ENCODE peak calls at places on chromosome 18, in five cellular contexts. One of them, this sample, is unnamed.
A peak's percentile ranks its signal among the peaks of the same experiment; 100 is the strongest.

GRCh38 chr18:62186656-62187542 is at the start of the genes PIGN and RELCH:
- DNase-seq in A549: peak; percentile 96
- DNase-seq in H1: peak; percentile 91
- DNase-seq in sigmoid colon: peak; percentile 98
- DNase-seq in transverse colon: peak; percentile 96
- DNase-seq in this sample: peak; percentile 95

GRCh38 chr18:56988022-56988421 is 158.9 kb upstream of the BOD1L2 start:
- DNase-seq in A549: no peak
- DNase-seq in H1: no peak
- DNase-seq in sigmoid colon: no peak
- DNase-seq in transverse colon: no peak
- DNase-seq in this sample: no peak

GRCh38 chr18:7272268-7273049 is 41.6 kb downstream of the LRRC30 start:
- DNase-seq in A549: peak; percentile 71
- DNase-seq in H1: peak; percentile 62
- DNase-seq in sigmoid colon: peak; percentile 85
- DNase-seq in transverse colon: peak; percentile 37
- DNase-seq in this sample: peak; percentile 70

GRCh38 chr18:76989647-76990190 is 142.9 kb downstream of the MBP start:
- DNase-seq in A549: no peak
- DNase-seq in H1: no peak
- DNase-seq in sigmoid colon: no peak
- DNase-seq in transverse colon: no peak
- DNase-seq in this sample: no peak

GRCh38 chr18:26415041-26415440 is 133.3 kb downstream of the KCTD1 start:
- DNase-seq in A549: no peak
- DNase-seq in H1: no peak
- DNase-seq in sigmoid colon: no peak
- DNase-seq in transverse colon: no peak
- DNase-seq in this sample: no peak

GRCh38 chr18:72986103-72986502 is 118.3 kb upstream of the NETO1 start:
- DNase-seq in A549: no peak
- DNase-seq in H1: no peak
- DNase-seq in sigmoid colon: no peak
- DNase-seq in transverse colon: no peak
- DNase-seq in this sample: no peak

GRCh38 chr18:75478996-75479870 is 51.7 kb upstream of the SMIM21 start:
- DNase-seq in A549: peak; percentile 17
- DNase-seq in H1: no peak
- DNase-seq in sigmoid colon: no peak
- DNase-seq in transverse colon: no peak
- DNase-seq in this sample: no peak

GRCh38 chr18:26468931-26469340 is 79.4 kb downstream of the KCTD1 start:
- DNase-seq in A549: peak; percentile 65
- DNase-seq in H1: peak; percentile 73
- DNase-seq in sigmoid colon: no peak
- DNase-seq in transverse colon: peak; percentile 20
- DNase-seq in this sample: no peak

GRCh38 chr18:58632557-58632956 is 3.7 kb upstream of the ALPK2 start:
- DNase-seq in A549: no peak
- DNase-seq in H1: no peak
- DNase-seq in sigmoid colon: no peak
- DNase-seq in transverse colon: no peak
- DNase-seq in this sample: no peak

GRCh38 chr18:38790303-38790702 is 1224.7 kb upstream of the CELF4 start:
- DNase-seq in A549: peak; percentile 6
- DNase-seq in H1: peak; percentile 47
- DNase-seq in sigmoid colon: no peak
- DNase-seq in transverse colon: no peak
- DNase-seq in this sample: no peak

GRCh38 chr18:22378672-22379282 is 38.9 kb downstream of the CTAGE1 start:
- DNase-seq in A549: peak; percentile 56
- DNase-seq in H1: no peak
- DNase-seq in sigmoid colon: no peak
- DNase-seq in transverse colon: peak; percentile 50
- DNase-seq in this sample: no peak

GRCh38 chr18:45467307-45467706 is 148.0 kb upstream of the SLC14A2 start:
- DNase-seq in A549: no peak
- DNase-seq in H1: no peak
- DNase-seq in sigmoid colon: no peak
- DNase-seq in transverse colon: no peak
- DNase-seq in this sample: no peak

GRCh38 chr18:48743046-48743445 is 204.2 kb downstream of the CTIF start:
- DNase-seq in A549: no peak
- DNase-seq in H1: no peak
- DNase-seq in sigmoid colon: peak; percentile 87
- DNase-seq in transverse colon: no peak
- DNase-seq in this sample: peak; percentile 67

GRCh38 chr18:25349131-25349925 is 2.6 kb downstream of the ZNF521 start:
- DNase-seq in A549: no peak
- DNase-seq in H1: peak; percentile 77
- DNase-seq in sigmoid colon: peak; percentile 70
- DNase-seq in transverse colon: peak; percentile 10
- DNase-seq in this sample: peak; percentile 61

GRCh38 chr18:24544141-24544498 is 83.7 kb downstream of the HRH4 start:
- DNase-seq in A549: peak; percentile 19
- DNase-seq in H1: no peak
- DNase-seq in sigmoid colon: no peak
- DNase-seq in transverse colon: no peak
- DNase-seq in this sample: no peak

GRCh38 chr18:78123144-78123909 is 856.3 kb upstream of the SALL3 start:
- DNase-seq in A549: no peak
- DNase-seq in H1: no peak
- DNase-seq in sigmoid colon: no peak
- DNase-seq in transverse colon: no peak
- DNase-seq in this sample: no peak

GRCh38 chr18:62379051-62379450 is 53.9 kb downstream of the TNFRSF11A start:
- DNase-seq in A549: no peak
- DNase-seq in H1: no peak
- DNase-seq in sigmoid colon: no peak
- DNase-seq in transverse colon: no peak
- DNase-seq in this sample: no peak

GRCh38 chr18:36811955-36812354 is 16.8 kb downstream of the TPGS2 start:
- DNase-seq in A549: no peak
- DNase-seq in H1: no peak
- DNase-seq in sigmoid colon: no peak
- DNase-seq in transverse colon: no peak
- DNase-seq in this sample: no peak

GRCh38 chr18:22267697-22268096 is 98.3 kb downstream of the GATA6 start:
- DNase-seq in A549: no peak
- DNase-seq in H1: no peak
- DNase-seq in sigmoid colon: no peak
- DNase-seq in transverse colon: no peak
- DNase-seq in this sample: no peak

GRCh38 chr18:60019463-60019840 is 119.7 kb downstream of the PMAIP1 start:
- DNase-seq in A549: peak; percentile 35
- DNase-seq in H1: no peak
- DNase-seq in sigmoid colon: no peak
- DNase-seq in transverse colon: no peak
- DNase-seq in this sample: no peak

GRCh38 chr18:66344227-66344626 is 259.7 kb downstream of the CDH19 start:
- DNase-seq in A549: no peak
- DNase-seq in H1: no peak
- DNase-seq in sigmoid colon: no peak
- DNase-seq in transverse colon: no peak
- DNase-seq in this sample: no peak

GRCh38 chr18:35039633-35040032 is 1.6 kb upstream of the MAPRE2 start:
- DNase-seq in A549: no peak
- DNase-seq in H1: no peak
- DNase-seq in sigmoid colon: no peak
- DNase-seq in transverse colon: no peak
- DNase-seq in this sample: no peak

GRCh38 chr18:79507546-79508480 is 112.1 kb downstream of the NFATC1 start:
- DNase-seq in A549: no peak
- DNase-seq in H1: no peak
- DNase-seq in sigmoid colon: peak; percentile 95
- DNase-seq in transverse colon: peak; percentile 60
- DNase-seq in this sample: peak; percentile 87

GRCh38 chr18:78796693-78797455 is 182.7 kb upstream of the SALL3 start:
- DNase-seq in A549: no peak
- DNase-seq in H1: no peak
- DNase-seq in sigmoid colon: peak; percentile 37
- DNase-seq in transverse colon: no peak
- DNase-seq in this sample: no peak

GRCh38 chr18:34709104-34709503 is 994 bp upstream of the DTNA start:
- DNase-seq in A549: peak; percentile 34
- DNase-seq in H1: no peak
- DNase-seq in sigmoid colon: peak; percentile 76
- DNase-seq in transverse colon: no peak
- DNase-seq in this sample: peak; percentile 60

GRCh38 chr18:77366725-77367641 is 117.3 kb downstream of the GALR1 start:
- DNase-seq in A549: peak; percentile 56
- DNase-seq in H1: no peak
- DNase-seq in sigmoid colon: no peak
- DNase-seq in transverse colon: peak; percentile 36
- DNase-seq in this sample: no peak

GRCh38 chr18:49481317-49481716 is 5.7 kb downstream of the C18orf32 start:
- DNase-seq in A549: no peak
- DNase-seq in H1: no peak
- DNase-seq in sigmoid colon: no peak
- DNase-seq in transverse colon: no peak
- DNase-seq in this sample: no peak

GRCh38 chr18:71001597-71001996 is 712.8 kb downstream of the SOCS6 start:
- DNase-seq in A549: no peak
- DNase-seq in H1: no peak
- DNase-seq in sigmoid colon: no peak
- DNase-seq in transverse colon: no peak
- DNase-seq in this sample: no peak

GRCh38 chr18:21194871-21195771 is 46.9 kb upstream of the GREB1L start:
- DNase-seq in A549: peak; percentile 29
- DNase-seq in H1: no peak
- DNase-seq in sigmoid colon: no peak
- DNase-seq in transverse colon: no peak
- DNase-seq in this sample: no peak

GRCh38 chr18:45588831-45589558 is 26.3 kb upstream of the SLC14A2 start:
- DNase-seq in A549: no peak
- DNase-seq in H1: no peak
- DNase-seq in sigmoid colon: no peak
- DNase-seq in transverse colon: no peak
- DNase-seq in this sample: no peak

GRCh38 chr18:36337679-36338419 is 40.3 kb downstream of the FHOD3 start:
- DNase-seq in A549: no peak
- DNase-seq in H1: no peak
- DNase-seq in sigmoid colon: no peak
- DNase-seq in transverse colon: no peak
- DNase-seq in this sample: no peak

GRCh38 chr18:23401400-23402347 is 51.4 kb upstream of the RIOK3 start:
- DNase-seq in A549: peak; percentile 27
- DNase-seq in H1: no peak
- DNase-seq in sigmoid colon: no peak
- DNase-seq in transverse colon: peak; percentile 47
- DNase-seq in this sample: peak; percentile 26
- TF ChIP-seq EP300 in A549: no peak
- TF ChIP-seq EP300 in H1: no peak
- TF ChIP-seq EP300 in sigmoid colon: no peak
- TF ChIP-seq EP300 in transverse colon: no peak
- TF ChIP-seq EP300 in this sample: no peak

GRCh38 chr18:63844254-63844653 is 43.3 kb upstream of the SERPINB2 start:
- DNase-seq in A549: peak; percentile 43
- DNase-seq in H1: no peak
- DNase-seq in sigmoid colon: no peak
- DNase-seq in transverse colon: no peak
- DNase-seq in this sample: no peak

GRCh38 chr18:63850636-63851035 is 36.9 kb upstream of the SERPINB2 start:
- DNase-seq in A549: no peak
- DNase-seq in H1: no peak
- DNase-seq in sigmoid colon: no peak
- DNase-seq in transverse colon: no peak
- DNase-seq in this sample: no peak

GRCh38 chr18:63848159-63848558 is 39.3 kb upstream of the SERPINB2 start:
- DNase-seq in A549: peak; percentile 70
- DNase-seq in H1: no peak
- DNase-seq in sigmoid colon: no peak
- DNase-seq in transverse colon: no peak
- DNase-seq in this sample: no peak

GRCh38 chr18:63850010-63850409 is 37.5 kb upstream of the SERPINB2 start:
- DNase-seq in A549: peak; percentile 62
- DNase-seq in H1: no peak
- DNase-seq in sigmoid colon: no peak
- DNase-seq in transverse colon: no peak
- DNase-seq in this sample: no peak
- TF ChIP-seq CTCF in A549: peak; percentile 31
- TF ChIP-seq CTCF in H1: peak; percentile 79
- TF ChIP-seq CTCF in sigmoid colon: no peak
- TF ChIP-seq CTCF in transverse colon: no peak
- TF ChIP-seq CTCF in this sample: no peak

GRCh38 chr18:4284528-4284927 is 170.6 kb downstream of the DLGAP1 start:
- DNase-seq in A549: no peak
- DNase-seq in H1: no peak
- DNase-seq in sigmoid colon: no peak
- DNase-seq in transverse colon: no peak
- DNase-seq in this sample: no peak

GRCh38 chr18:4285525-4285924 is 169.6 kb downstream of the DLGAP1 start:
- DNase-seq in A549: no peak
- DNase-seq in H1: no peak
- DNase-seq in sigmoid colon: no peak
- DNase-seq in transverse colon: no peak
- DNase-seq in this sample: no peak

GRCh38 chr18:4283746-4284291 is 171.3 kb downstream of the DLGAP1 start:
- DNase-seq in A549: no peak
- DNase-seq in H1: no peak
- DNase-seq in sigmoid colon: no peak
- DNase-seq in transverse colon: no peak
- DNase-seq in this sample: no peak

GRCh38 chr18:4286256-4286655 is 168.9 kb downstream of the DLGAP1 start:
- DNase-seq in A549: no peak
- DNase-seq in H1: no peak
- DNase-seq in sigmoid colon: no peak
- DNase-seq in transverse colon: no peak
- DNase-seq in this sample: no peak

GRCh38 chr18:4282954-4283353 is 172.2 kb downstream of the DLGAP1 start:
- DNase-seq in A549: no peak
- DNase-seq in H1: no peak
- DNase-seq in sigmoid colon: no peak
- DNase-seq in transverse colon: no peak
- DNase-seq in this sample: no peak
- TF ChIP-seq EP300 in A549: no peak
- TF ChIP-seq EP300 in H1: no peak
- TF ChIP-seq EP300 in sigmoid colon: no peak
- TF ChIP-seq EP300 in transverse colon: no peak
- TF ChIP-seq EP300 in this sample: no peak

DNA sequence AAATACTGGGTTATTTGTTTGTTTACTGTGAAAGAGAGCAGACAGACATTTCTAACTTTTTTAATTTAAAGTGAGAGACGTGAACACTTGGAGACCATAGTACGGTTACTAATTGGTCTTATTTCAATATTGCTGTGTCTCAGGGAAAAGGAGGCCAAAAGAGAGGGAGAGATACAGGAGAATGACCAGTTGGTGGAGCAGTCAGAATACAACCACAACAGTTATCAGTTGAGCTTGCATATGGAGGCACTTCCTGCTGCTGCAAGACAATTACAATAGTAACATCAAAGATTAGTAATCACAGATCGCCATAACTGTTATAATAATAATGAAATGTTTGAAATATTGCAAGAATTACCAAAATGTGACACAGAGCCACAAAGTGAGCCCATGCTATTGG is 58.2 kb downstream of the TWSG1 start:
- DNase-seq in A549: no peak
- DNase-seq in H1: no peak
- DNase-seq in sigmoid colon: no peak
- DNase-seq in transverse colon: no peak
- DNase-seq in this sample: no peak
- TF ChIP-seq CTCF in A549: no peak
- TF ChIP-seq CTCF in H1: peak; percentile 23
- TF ChIP-seq CTCF in sigmoid colon: no peak
- TF ChIP-seq CTCF in transverse colon: peak; percentile 9
- TF ChIP-seq CTCF in this sample: no peak